ENCODE peak calls at places on chromosomes 5 and 9, in eight cellular contexts. A, M, E, P, D, W, Q and I are unnamed samples.

GRCh38 chr9:73023025-73023541 is 70.2 kb upstream of the ALDH1A1 start:
- DNase-seq in Q (peak; percentile 52), W (peak; percentile 87), P (peak; percentile 72), M (peak; percentile 4), E (peak; percentile 41), D (peak; percentile 47), A (peak; percentile 64), I (peak; percentile 29)

GRCh38 chr5:122121782-122122465 is 7.4 kb upstream of the ZNF474 start:
- DNase-seq in A (peak; percentile 82), E (no peak), Q (no peak), W (no peak), P (no peak), D (no peak), M (no peak), I (peak; percentile 71)

GRCh38 chr5:95646569-95647330 is at the start of gene RFESD:
- DNase-seq in E (peak; percentile 87), W (peak; percentile 99), M (peak; percentile 90), D (peak; percentile 95), P (peak; percentile 96), A (peak; percentile 96), Q (peak; percentile 90), I (peak; percentile 84)

GRCh38 chr5:17289681-17290619 is 72.5 kb downstream of the BASP1 start:
- DNase-seq in P (no peak), W (no peak), D (no peak), E (no peak), A (no peak), M (no peak), Q (no peak), I (no peak)

GRCh38 chr5:100792781-100793180 is 110.3 kb downstream of the ST8SIA4 start:
- DNase-seq in P (no peak), Q (no peak), W (no peak), M (no peak), E (no peak), A (no peak), D (no peak), I (no peak)

GRCh38 chr5:78813906-78814518 is 165.4 kb upstream of the LHFPL2 start:
- DNase-seq in Q (no peak), W (no peak), D (no peak), M (no peak), E (no peak), P (no peak), A (no peak), I (no peak)

GRCh38 chr9:75658301-75658919 is 232.1 kb upstream of the PCSK5 start:
- DNase-seq in D (no peak), Q (no peak), W (no peak), E (no peak), M (no peak), P (peak; percentile 10), A (no peak), I (peak; percentile 14)

GRCh38 chr9:96817973-96818372 is 36.3 kb downstream of the ZNF782 start:
- DNase-seq in Q (no peak), E (no peak), D (no peak), P (no peak), M (no peak), A (no peak), W (no peak), I (no peak)

GRCh38 chr5:130400091-130400490 is 495.8 kb downstream of the CHSY3 start:
- DNase-seq in M (no peak), A (peak; percentile 62), W (peak; percentile 11), Q (no peak), E (no peak), P (no peak), D (no peak), I (no peak)

GRCh38 chr9:124444166-124444565 is 6.1 kb upstream of the ADGRD2 start:
- DNase-seq in Q (no peak), D (no peak), P (no peak), W (no peak), E (no peak), M (no peak), A (peak; percentile 86), I (no peak)

GRCh38 chr5:146862641-146863040 is 15.9 kb downstream of the PPP2R2B start:
- DNase-seq in M (no peak), A (no peak), D (no peak), P (no peak), Q (no peak), E (no peak), W (no peak), I (no peak)

GRCh38 chr5:2220741-2221140 is 338.0 kb upstream of the IRX4 start:
- DNase-seq in W (no peak), A (no peak), E (no peak), Q (no peak), D (no peak), M (no peak), P (no peak), I (no peak)

GRCh38 chr9:108854094-108854493 is 1.7 kb downstream of the ACTL7B start:
- DNase-seq in A (no peak), W (peak; percentile 18), D (no peak), Q (no peak), E (no peak), P (no peak), M (no peak), I (no peak)

GRCh38 chr9:10062629-10063395 is 550.0 kb downstream of the PTPRD start:
- DNase-seq in D (no peak), Q (no peak), W (no peak), M (no peak), A (peak; percentile 1), E (no peak), P (no peak), I (peak; percentile 21)

GRCh38 chr5:79133121-79133656 is 21.6 kb downstream of the BHMT start:
- DNase-seq in Q (peak; percentile 37), A (no peak), D (no peak), M (no peak), W (peak; percentile 65), E (peak; percentile 45), P (peak; percentile 64), I (peak; percentile 14)